ENCODE peak calls at places on chromosomes 6 and 20, in eight cellular contexts. E is K562, W is stomach, I is ovary, P is upper lobe of left lung, F is A549, B is tibial nerve, S is sigmoid colon. L is an unnamed sample.

GRCh38 chr6:111534366-111534765 is 51.3 kb upstream of the REV3L start:
- DNase-seq in F (peak; percentile 7), I (peak; percentile 60), S (peak; percentile 71), E (no peak), B (peak; percentile 53), P (no peak), W (peak; percentile 92), L (no peak)

GRCh38 chr20:2746636-2747265 is 53.7 kb downstream of the CPXM1 start:
- DNase-seq in I (no peak), E (no peak), B (no peak), S (peak; percentile 21), W (no peak), F (no peak), P (no peak), L (no peak)

GRCh38 chr6:134515976-134516375 is 198.1 kb upstream of the SGK1 start:
- DNase-seq in I (no peak), F (no peak), E (no peak), S (no peak), B (no peak), W (no peak), P (no peak), L (no peak)

GRCh38 chr6:10485406-10485805 is 35.7 kb upstream of the GCNT2 start:
- DNase-seq in F (no peak), P (no peak), I (no peak), B (no peak), E (no peak), S (no peak), W (no peak), L (no peak)

GRCh38 chr6:124661231-124661630 is 301.0 kb upstream of the RNF217 start:
- DNase-seq in W (no peak), S (no peak), B (no peak), I (no peak), P (no peak), E (no peak), F (no peak), L (no peak)

GRCh38 chr20:22691369-22692118 is 107.2 kb upstream of the FOXA2 start:
- DNase-seq in I (peak; percentile 70), E (peak; percentile 75), S (peak; percentile 84), P (peak; percentile 79), W (peak; percentile 83), B (peak; percentile 63), F (peak; percentile 85), L (no peak)

GRCh38 chr6:39678914-39679313 is 46.3 kb downstream of the KIF6 start:
- DNase-seq in I (no peak), P (no peak), F (no peak), W (no peak), S (no peak), B (no peak), E (no peak), L (no peak)

GRCh38 chr20:9417665-9418064 is 96.7 kb upstream of the LAMP5 start:
- DNase-seq in W (no peak), I (no peak), S (no peak), E (no peak), P (no peak), F (no peak), B (no peak), L (no peak)

GRCh38 chr20:2873010-2873746 is at the start of gene PTPRA:
- DNase-seq in I (peak; percentile 88), B (peak; percentile 92), P (peak; percentile 97), E (peak; percentile 92), F (peak; percentile 95), W (peak; percentile 93), S (peak; percentile 95), L (peak; percentile 59)

GRCh38 chr20:48191200-48191599 is 405.9 kb upstream of the SULF2 start:
- DNase-seq in P (no peak), I (no peak), F (no peak), B (no peak), W (no peak), E (no peak), S (no peak), L (no peak)
- TF ChIP-seq EP300 in P (no peak), I (no peak), F (no peak), B (no peak), W (no peak), E (no peak), S (no peak), L (no peak)

GRCh38 chr20:25006431-25007167 is 14.0 kb upstream of the APMAP start:
- DNase-seq in E (no peak), F (no peak), S (peak; percentile 58), W (no peak), I (peak; percentile 4), P (no peak), B (no peak), L (no peak)
- TF ChIP-seq EP300 in E (no peak), F (no peak), S (no peak), W (no peak), I (no peak), P (no peak), B (no peak), L (no peak)

GRCh38 chr20:60255426-60255825 is 297.2 kb downstream of the CDH26 start:
- DNase-seq in E (no peak), I (no peak), S (no peak), F (no peak), P (no peak), B (no peak), W (no peak), L (no peak)
- TF ChIP-seq EP300 in E (no peak), I (no peak), S (no peak), F (no peak), P (no peak), B (no peak), W (no peak), L (no peak)

GRCh38 chr20:59242714-59243626 is 57.4 kb upstream of the EDN3 start:
- DNase-seq in P (no peak), B (no peak), S (no peak), E (no peak), F (no peak), W (no peak), I (no peak), L (no peak)
- TF ChIP-seq EP300 in P (no peak), B (no peak), S (no peak), E (no peak), F (no peak), W (no peak), I (no peak), L (no peak)

GRCh38 chr6:1396952-1397868 is 7.8 kb downstream of the FOXF2 start:
- DNase-seq in P (peak; percentile 96), F (peak; percentile 66), S (peak; percentile 89), E (peak; percentile 87), I (peak; percentile 23), B (peak; percentile 66), W (peak; percentile 75), L (peak; percentile 43)
- TF ChIP-seq EP300 in P (no peak), F (no peak), S (peak; percentile 92), E (no peak), I (no peak), B (no peak), W (peak; percentile 68), L (peak; percentile 58)

GRCh38 chr20:12433724-12434123 is 516.0 kb downstream of the BTBD3 start:
- DNase-seq in P (no peak), S (no peak), E (no peak), B (no peak), I (no peak), F (no peak), W (no peak), L (no peak)

GRCh38 chr20:12434672-12435071 is 517.0 kb downstream of the BTBD3 start:
- DNase-seq in F (no peak), P (no peak), E (no peak), B (no peak), W (no peak), S (no peak), I (no peak), L (no peak)

GRCh38 chr20:12435254-12435653 is 517.6 kb downstream of the BTBD3 start:
- DNase-seq in E (no peak), S (no peak), W (no peak), F (no peak), P (no peak), B (no peak), I (no peak), L (no peak)
- TF ChIP-seq EP300 in E (no peak), S (no peak), W (no peak), F (no peak), P (no peak), B (no peak), I (no peak), L (no peak)

DNA sequence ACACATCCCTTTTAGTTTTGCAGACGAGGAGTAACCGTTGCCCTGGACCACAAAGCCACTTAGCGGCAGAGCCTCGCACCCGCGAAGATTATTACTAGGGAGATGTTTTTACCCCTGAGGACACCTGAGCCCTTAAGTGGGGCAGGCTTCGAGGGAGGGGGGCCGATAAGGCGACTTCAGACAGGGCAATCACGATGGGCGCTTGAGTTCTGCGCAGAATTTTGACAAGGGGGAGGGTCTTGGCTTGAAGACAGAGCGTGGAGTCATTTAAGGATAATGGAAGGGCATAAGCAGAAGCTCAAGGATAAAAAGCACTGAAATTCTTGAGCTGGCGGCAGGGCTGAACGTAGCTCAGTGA is 629 bp upstream of the TTK start:
- DNase-seq in F (no peak), E (no peak), P (no peak), W (no peak), B (peak; percentile 9), I (no peak), S (peak; percentile 65), L (no peak)
- TF ChIP-seq EP300 in F (no peak), E (no peak), P (no peak), W (no peak), B (no peak), I (no peak), S (no peak), L (no peak)

DNA sequence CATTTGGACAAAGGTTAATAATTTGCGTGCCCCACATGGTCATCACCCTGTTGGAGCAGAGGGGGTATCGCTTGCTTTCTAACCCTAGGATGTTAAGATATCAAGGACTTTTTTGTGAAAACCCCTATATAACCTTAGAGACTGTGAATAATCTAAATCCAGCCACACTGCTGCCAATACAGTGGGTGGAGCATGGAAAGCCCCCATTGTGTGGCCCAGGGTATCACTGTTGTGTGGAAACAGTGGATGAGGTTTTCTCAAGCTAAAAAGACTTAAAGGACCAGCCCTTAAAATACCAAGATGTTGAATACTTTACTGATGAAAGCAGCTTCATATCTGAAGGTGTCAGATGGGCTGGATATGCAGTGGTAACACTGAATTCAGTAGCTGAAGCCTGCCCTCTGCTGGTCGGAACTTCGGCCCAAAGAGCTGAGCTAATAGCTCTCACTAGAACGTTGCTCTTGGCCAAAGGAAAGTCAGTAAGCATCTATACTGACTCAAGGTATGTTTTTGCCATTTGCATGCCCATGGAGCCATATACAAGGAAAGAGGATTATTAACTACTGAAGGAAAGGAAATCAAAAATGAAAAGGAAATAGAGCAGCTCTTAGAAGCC is 695.2 kb downstream of the PHF3 start:
- DNase-seq in B (peak; percentile 62), W (peak; percentile 83), E (no peak), F (peak; percentile 43), P (no peak), I (no peak), S (peak; percentile 70), L (peak; percentile 11)
- TF ChIP-seq EP300 in B (no peak), W (no peak), E (no peak), F (no peak), P (no peak), I (no peak), S (no peak), L (no peak)